ENCODE peak calls at places on chromosomes 3 and 15, in five cellular contexts. F, L, X, T and N are unnamed samples.

GRCh38 chr3:171376125-171376947 is 83.9 kb downstream of the TNIK start:
- DNase-seq in T (no peak), X (peak), L (no peak), F (no peak), N (no peak)

GRCh38 chr3:164194842-164195241 is 883.5 kb downstream of the SI start:
- DNase-seq in T (no peak), X (no peak), F (no peak), L (no peak), N (no peak)

GRCh38 chr3:114451561-114452018 is 157.8 kb downstream of the TIGIT start:
- DNase-seq in L (no peak), X (no peak), T (no peak), F (no peak), N (no peak)

GRCh38 chr15:89385596-89386242 is 51.1 kb upstream of the POLG start:
- DNase-seq in L (no peak), X (no peak), T (no peak), F (no peak), N (no peak)

GRCh38 chr15:93121994-93122910 is 33.2 kb upstream of the RGMA start:
- DNase-seq in X (no peak), T (no peak), F (no peak), L (no peak), N (no peak)

GRCh38 chr3:125211523-125212095 is 939 bp downstream of the SLC12A8 start:
- DNase-seq in F (no peak), L (no peak), T (no peak), X (no peak), N (no peak)

GRCh38 chr3:113769551-113769950 is 22.7 kb downstream of the ATP6V1A start:
- DNase-seq in L (no peak), X (peak), T (no peak), F (no peak), N (no peak)

GRCh38 chr3:13613343-13614190 is 64.6 kb downstream of the FBLN2 start:
- DNase-seq in L (no peak), F (no peak), T (no peak), X (no peak), N (no peak)

GRCh38 chr3:33687406-33688010 is 30.5 kb downstream of the CLASP2 start:
- DNase-seq in F (no peak), L (no peak), X (peak), T (no peak), N (no peak)

GRCh38 chr15:74270854-74271520 is 34.9 kb downstream of the CCDC33 start:
- DNase-seq in F (no peak), T (no peak), L (no peak), X (no peak), N (no peak)

GRCh38 chr3:172591876-172592771 is 68.9 kb upstream of the TNFSF10 start:
- DNase-seq in L (no peak), T (no peak), X (no peak), F (no peak), N (no peak)

GRCh38 chr15:73803806-73804205 is 50.7 kb upstream of the INSYN1 start:
- DNase-seq in T (no peak), L (no peak), F (no peak), X (no peak), N (no peak)

GRCh38 chr3:66692108-66692750 is 191.4 kb upstream of the LRIG1 start:
- DNase-seq in X (peak), F (no peak), T (no peak), L (no peak), N (no peak)

GRCh38 chr3:134029734-134030381 is at the start of gene SLCO2A1:
- DNase-seq in X (peak), F (peak), T (no peak), L (peak), N (peak)

GRCh38 chr15:62895905-62896316 is 146.6 kb upstream of the TPM1 start:
- DNase-seq in L (no peak), T (no peak), X (peak), F (no peak), N (no peak)

GRCh38 chr3:172270767-172271166 is 177.5 kb downstream of the GHSR start:
- DNase-seq in L (no peak), T (no peak), X (no peak), F (no peak), N (no peak)

GRCh38 chr3:128545120-128545752 is 52.2 kb upstream of the GATA2 start:
- DNase-seq in T (no peak), X (no peak), L (no peak), F (no peak), N (no peak)

GRCh38 chr3:128541246-128541645 is 48.2 kb upstream of the GATA2 start:
- DNase-seq in X (no peak), L (no peak), T (no peak), F (no peak), N (no peak)

GRCh38 chr3:128544190-128544589 is 51.2 kb upstream of the GATA2 start:
- DNase-seq in L (no peak), T (no peak), F (no peak), X (no peak), N (no peak)

GRCh38 chr3:128537091-128537703 is 44.2 kb upstream of the GATA2 start:
- DNase-seq in L (no peak), X (no peak), F (no peak), T (no peak), N (no peak)

DNA sequence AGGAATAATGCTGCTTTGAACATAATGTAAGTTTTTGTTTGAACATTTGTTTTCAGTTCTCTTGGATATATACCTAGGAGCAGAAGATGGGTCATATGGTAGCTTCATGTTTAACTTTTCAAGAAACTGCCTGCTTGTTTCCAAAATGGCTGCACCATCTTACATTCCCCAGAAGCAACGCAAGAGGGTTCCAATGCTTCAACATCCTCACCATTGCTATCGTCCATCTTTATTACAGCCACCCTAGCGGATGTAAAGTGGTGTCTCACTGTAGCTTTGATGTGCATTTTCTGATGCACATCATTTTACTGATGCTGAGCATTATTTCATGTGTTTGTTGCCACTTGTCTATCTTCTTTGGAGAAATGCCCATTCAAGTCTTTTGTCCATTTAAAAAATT is 46.4 kb upstream of the GATA2 start:
- DNase-seq in F (no peak), T (no peak), L (no peak), X (no peak), N (no peak)
- TF ChIP-seq CTCF in F (no peak), T (no peak), L (no peak), X (no peak), N (no peak)

GRCh38 chr3:170128259-170128976 is 53.1 kb downstream of the PHC3 start:
- DNase-seq in X (no peak), L (no peak), F (no peak), T (no peak), N (no peak)
- TF ChIP-seq CTCF in X (no peak), L (no peak), F (no peak), T (no peak), N (no peak)

DNA sequence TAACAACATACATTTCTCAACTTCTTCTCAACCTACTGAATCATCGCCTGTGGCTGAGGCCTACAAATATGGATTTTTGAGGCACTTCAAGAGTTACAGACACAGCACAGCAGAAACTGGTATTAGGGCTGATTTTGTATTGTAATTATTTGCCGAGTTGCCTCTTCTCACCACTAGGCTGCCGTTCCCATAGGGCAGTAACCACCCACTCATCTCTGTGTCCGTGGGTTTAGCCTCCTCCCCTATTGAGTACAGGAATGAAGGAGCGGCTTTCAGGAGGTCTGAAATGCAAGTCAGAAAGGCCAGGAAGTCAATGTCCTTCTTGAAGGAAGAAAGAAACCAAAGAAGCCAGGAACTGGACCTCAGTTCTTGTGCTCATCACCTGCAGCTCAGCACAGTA is 220.8 kb downstream of the MTHFS start:
- DNase-seq in L (no peak), F (no peak), X (no peak), T (no peak), N (no peak)
- TF ChIP-seq CTCF in L (peak), F (peak), X (no peak), T (peak), N (no peak)

DNA sequence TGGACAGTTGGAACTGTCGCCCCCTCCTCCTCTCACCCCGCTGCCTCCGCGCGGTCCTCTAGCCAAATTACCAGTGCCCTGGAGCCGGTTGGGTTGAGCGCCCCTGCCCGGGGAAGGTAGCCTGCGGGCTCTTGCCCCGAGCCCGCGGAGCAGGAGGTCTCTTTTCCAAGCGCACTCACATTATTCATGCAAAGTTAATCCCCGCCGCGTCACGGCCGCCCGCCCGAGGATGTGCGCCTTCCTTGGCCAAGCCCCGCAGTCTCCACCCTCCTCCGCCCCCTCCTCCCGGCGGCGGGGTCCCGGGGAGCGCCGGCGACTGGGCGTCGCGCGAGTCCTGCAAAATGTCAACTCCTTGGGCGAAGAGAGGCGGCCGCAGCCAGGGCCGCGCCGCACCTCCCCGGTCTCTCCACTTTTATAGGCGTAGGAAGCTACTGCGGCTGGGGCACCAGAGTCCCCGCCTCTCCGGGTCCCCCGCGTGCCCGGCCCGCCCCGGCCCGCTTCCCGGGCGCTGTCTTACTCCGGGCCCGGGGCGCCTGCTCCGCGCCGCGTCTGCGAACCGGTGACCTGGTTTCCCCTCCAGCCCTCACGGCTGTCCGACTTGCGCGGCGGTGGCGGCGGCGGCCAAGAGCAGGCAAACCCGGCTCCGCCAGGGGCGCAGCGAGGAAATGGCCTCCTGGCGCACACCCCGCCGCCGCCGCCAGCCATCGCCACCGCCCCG is at the start of gene THRB:
- DNase-seq in F (peak), L (peak), T (no peak), X (peak), N (peak)
- TF ChIP-seq CTCF in F (no peak), L (peak), T (peak), X (no peak), N (peak)

GRCh38 chr15:44529864-44530604 is 6.9 kb upstream of the EIF3J start:
- DNase-seq in F (no peak), L (no peak), X (no peak), T (no peak), N (no peak)

GRCh38 chr15:44535092-44535491 is 1.9 kb upstream of the EIF3J start:
- DNase-seq in F (no peak), L (no peak), T (no peak), X (no peak), N (no peak)

GRCh38 chr15:44535509-44536297 is 1.2 kb upstream of the EIF3J start:
- DNase-seq in X (peak), L (peak), T (no peak), F (peak), N (peak)

GRCh38 chr15:44530653-44531052 is 6.3 kb upstream of the EIF3J start:
- DNase-seq in F (no peak), L (no peak), T (no peak), X (no peak), N (no peak)

DNA sequence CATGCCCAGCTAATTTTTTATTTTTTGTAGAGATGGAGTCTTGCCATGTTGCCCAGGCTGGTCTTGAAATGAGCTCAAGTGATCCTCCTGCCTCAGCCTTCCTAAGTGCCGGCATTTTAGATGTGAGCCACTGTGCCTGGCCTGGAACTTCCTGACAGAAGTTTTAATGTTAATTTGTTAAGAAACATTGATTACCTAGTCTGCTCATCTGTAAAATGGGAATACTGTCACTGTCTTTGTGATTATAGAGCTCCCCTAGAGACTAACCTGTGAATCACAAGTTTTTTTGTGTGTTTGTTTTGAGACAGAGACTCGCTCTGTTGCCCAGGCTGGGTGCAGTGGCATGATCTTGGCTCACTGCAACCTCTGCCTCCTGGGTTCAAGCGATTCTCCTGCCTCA is 4.3 kb upstream of the EIF3J start:
- DNase-seq in X (peak), T (no peak), L (no peak), F (no peak), N (no peak)
- TF ChIP-seq CTCF in X (no peak), T (no peak), L (peak), F (no peak), N (peak)

GRCh38 chr15:70907784-70908471 is 15.3 kb downstream of the LRRC49 start:
- DNase-seq in L (no peak), X (no peak), F (no peak), T (no peak), N (no peak)
- TF ChIP-seq CTCF in L (peak), X (peak), F (peak), T (peak), N (peak)